ENCODE peak calls at places on chromosomes 16 and 17, in six cellular contexts. I is epithelial cell of proximal tubule, O is activated B cell treated with CpG ODN at 0.5 μM for 24 hours, X is GM12865, Y is AG04449, S is neural crest cell. L is an unnamed sample.

GRCh38 chr17:77425791-77426641 is 285.2 kb downstream of the SEC14L1 start:
- DNase-seq in S (no peak), Y (peak; percentile 34), I (peak; percentile 64), X (no peak), O (peak; percentile 21), L (peak; percentile 57)

GRCh38 chr17:79325707-79326106 is 251.1 kb downstream of the ENGASE start:
- DNase-seq in O (no peak), Y (no peak), I (no peak), X (no peak), S (peak; percentile 52), L (peak; percentile 63)

GRCh38 chr17:55660171-55660886 is 62.3 kb downstream of the TMEM100 start:
- DNase-seq in X (peak; percentile 21), Y (no peak), O (no peak), S (no peak), I (no peak), L (no peak)

GRCh38 chr16:51152691-51153261 is 1.7 kb upstream of the SALL1 start:
- DNase-seq in I (no peak), X (no peak), S (peak; percentile 17), Y (no peak), O (no peak), L (no peak)

GRCh38 chr17:72833113-72833512 is 259.4 kb downstream of the SLC39A11 start:
- DNase-seq in O (no peak), I (no peak), S (no peak), Y (no peak), X (no peak), L (no peak)

GRCh38 chr17:27793168-27793905 is 7.0 kb downstream of the NOS2 start:
- DNase-seq in O (no peak), S (peak; percentile 28), Y (no peak), I (no peak), X (no peak), L (no peak)

GRCh38 chr17:32142857-32143524 is 689 bp downstream of the RHOT1 start:
- DNase-seq in O (peak; percentile 26), I (no peak), Y (no peak), X (peak; percentile 51), S (peak; percentile 18), L (no peak)

GRCh38 chr16:84677017-84677803 is 22.6 kb upstream of the USP10 start:
- DNase-seq in Y (no peak), I (no peak), O (no peak), S (no peak), X (no peak), L (no peak)

GRCh38 chr16:89330177-89330856 is 112.8 kb downstream of the ZNF778 start:
- DNase-seq in O (no peak), X (no peak), S (no peak), Y (no peak), I (no peak), L (peak; percentile 40)

GRCh38 chr16:56245197-56245596 is 53.9 kb downstream of the GNAO1 start:
- DNase-seq in Y (no peak), I (no peak), X (no peak), O (no peak), S (no peak), L (no peak)

GRCh38 chr16:55820615-55821014 is 12.3 kb downstream of the CES1 start:
- DNase-seq in X (no peak), Y (no peak), I (no peak), O (no peak), S (no peak), L (no peak)

GRCh38 chr17:40503154-40503553 is 1.7 kb upstream of the TNS4 start:
- DNase-seq in I (no peak), X (no peak), S (no peak), Y (no peak), O (no peak), L (no peak)
- TF ChIP-seq CTCF in I (no peak), X (no peak), S (no peak), Y (no peak), O (no peak), L (no peak)

DNA sequence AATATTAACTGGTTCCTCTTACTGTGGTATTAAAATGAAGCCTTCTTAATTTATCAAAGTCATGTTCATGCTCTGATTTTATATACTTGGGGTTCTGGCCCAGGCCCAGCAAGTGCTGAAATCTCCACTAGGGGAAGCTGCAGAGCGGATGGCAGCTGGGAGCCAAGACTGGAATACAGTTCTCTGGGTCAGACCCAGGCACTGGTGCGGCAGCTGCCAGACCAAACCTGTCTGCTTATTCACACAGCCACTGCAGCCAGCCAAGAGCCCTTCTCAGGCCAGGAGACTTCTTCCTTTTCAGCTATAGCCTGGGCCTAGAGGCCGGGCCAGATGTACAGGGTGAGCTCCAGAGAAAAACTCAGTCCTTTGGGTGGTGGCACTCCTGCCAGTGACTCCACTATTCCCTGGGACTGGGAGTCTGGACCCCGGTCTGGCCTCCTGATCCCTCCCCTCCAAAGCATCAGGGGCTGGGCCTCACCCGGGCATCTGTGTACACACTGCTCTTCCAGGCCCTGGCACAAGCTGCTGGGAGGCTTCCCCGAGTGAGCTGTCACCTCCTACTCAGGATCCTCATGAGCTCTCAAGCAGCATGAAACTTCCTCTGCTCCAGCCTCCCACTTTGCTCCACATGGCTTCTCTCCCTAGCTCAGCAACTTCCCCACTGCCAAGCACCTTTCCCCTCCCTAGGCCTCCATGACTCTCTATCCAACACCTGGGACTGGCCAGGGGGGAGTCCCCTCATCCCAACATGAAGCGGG is 24.4 kb downstream of the ATP6V0D1 start:
- DNase-seq in Y (no peak), O (no peak), X (no peak), S (no peak), I (no peak), L (no peak)
- TF ChIP-seq CTCF in Y (peak; percentile 21), O (no peak), X (no peak), S (peak; percentile 34), I (peak; percentile 54), L (no peak)

DNA sequence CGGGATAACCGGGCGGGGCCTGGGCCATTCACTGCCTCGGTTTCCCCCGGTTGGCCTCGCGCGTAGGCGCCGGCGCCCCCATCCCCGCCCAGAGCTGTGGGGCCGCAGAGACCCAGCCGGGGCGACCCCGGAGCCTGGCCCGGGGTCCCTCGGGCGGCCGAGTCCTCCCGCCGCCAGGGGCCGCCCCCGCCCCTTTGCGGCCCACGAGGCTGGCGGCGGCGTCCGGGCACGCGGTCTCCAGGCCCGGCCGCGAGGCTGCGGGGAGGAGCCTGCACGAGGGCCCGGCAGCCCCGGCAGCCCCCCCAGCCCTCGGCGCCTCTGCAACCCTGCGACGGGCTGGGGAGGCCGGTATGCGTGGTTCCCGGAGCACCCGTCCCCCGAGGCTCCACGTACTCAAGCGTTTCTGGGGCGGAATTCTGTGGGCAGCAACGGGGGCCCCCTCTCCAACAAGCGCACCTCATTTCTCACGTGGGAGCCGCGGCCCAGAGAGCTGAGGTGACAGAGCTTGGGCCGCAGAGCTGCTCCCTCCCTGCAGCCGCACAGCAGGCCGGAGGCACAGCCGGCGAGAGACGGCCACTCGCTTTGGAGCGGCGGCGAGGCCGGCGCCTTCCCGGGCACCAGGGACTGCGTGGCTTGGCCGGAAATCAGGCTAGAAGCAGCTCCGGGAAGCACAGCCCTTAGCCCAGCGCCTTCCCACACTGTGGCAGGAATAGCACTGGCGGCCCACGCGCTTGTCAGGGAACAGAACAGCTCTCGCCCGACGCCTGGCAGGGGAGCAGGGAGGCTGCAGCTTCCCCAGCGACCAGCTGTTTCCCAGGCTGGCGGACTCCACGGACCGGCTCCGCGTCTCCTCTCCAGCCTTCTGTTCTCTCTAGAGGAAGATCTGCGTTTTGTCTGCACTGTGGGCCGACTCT is 860 bp upstream of the LIMD2 start:
- DNase-seq in S (no peak), Y (no peak), O (peak; percentile 67), X (peak; percentile 83), I (no peak), L (peak; percentile 50)
- TF ChIP-seq CTCF in S (peak; percentile 39), Y (no peak), O (no peak), X (peak; percentile 32), I (no peak), L (no peak)

GRCh38 chr17:48322060-48322459 is 108.0 kb downstream of the SKAP1 start:
- DNase-seq in S (no peak), Y (no peak), I (no peak), X (no peak), O (no peak), L (no peak)
- TF ChIP-seq CTCF in S (no peak), Y (no peak), I (peak; percentile 42), X (no peak), O (no peak), L (no peak)

DNA sequence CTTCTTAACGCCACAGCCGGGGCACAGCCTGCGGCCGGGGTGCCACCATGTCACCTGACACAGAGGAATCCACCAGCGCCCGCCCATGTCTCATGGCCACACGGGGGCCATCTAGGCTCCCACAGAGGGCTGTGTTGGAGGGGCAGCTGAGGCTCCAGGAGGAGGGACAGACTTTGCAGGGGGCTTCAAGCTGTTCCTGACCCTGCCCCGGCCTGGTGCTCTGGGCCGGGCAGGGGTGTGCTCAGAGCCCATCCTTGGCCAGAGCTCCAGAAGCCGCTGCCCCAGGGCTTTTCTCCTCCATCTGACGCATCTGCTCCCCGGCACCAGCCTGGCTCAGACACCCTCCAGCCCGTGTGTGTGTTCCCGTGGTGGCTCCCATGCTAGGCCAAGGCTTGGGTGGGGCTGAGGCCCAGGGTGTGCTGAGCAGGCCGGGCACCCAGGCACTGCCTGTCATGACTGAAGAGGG is 7.8 kb upstream of the SLC38A10 start:
- DNase-seq in S (no peak), O (no peak), X (no peak), I (no peak), Y (no peak), L (no peak)
- TF ChIP-seq CTCF in S (no peak), O (no peak), X (peak; percentile 1), I (no peak), Y (peak; percentile 4), L (no peak)

GRCh38 chr17:80860703-80861359 is 130.8 kb upstream of the CHMP6 start:
- DNase-seq in S (no peak), O (no peak), Y (no peak), I (no peak), X (no peak), L (no peak)

GRCh38 chr17:80861360-80861861 is 130.2 kb upstream of the CHMP6 start:
- DNase-seq in X (no peak), S (no peak), Y (no peak), I (no peak), O (no peak), L (no peak)

GRCh38 chr17:80862978-80863377 is 128.7 kb upstream of the CHMP6 start:
- DNase-seq in S (no peak), X (no peak), Y (no peak), I (no peak), O (no peak), L (no peak)

GRCh38 chr17:80862341-80862969 is 129.2 kb upstream of the CHMP6 start:
- DNase-seq in Y (no peak), O (no peak), I (no peak), S (no peak), X (no peak), L (no peak)

GRCh38 chr17:80861892-80862291 is 129.7 kb upstream of the CHMP6 start:
- DNase-seq in I (no peak), S (peak; percentile 30), O (no peak), X (no peak), Y (no peak), L (no peak)
- TF ChIP-seq CTCF in I (peak; percentile 56), S (peak; percentile 46), O (no peak), X (no peak), Y (peak; percentile 63), L (no peak)

DNA sequence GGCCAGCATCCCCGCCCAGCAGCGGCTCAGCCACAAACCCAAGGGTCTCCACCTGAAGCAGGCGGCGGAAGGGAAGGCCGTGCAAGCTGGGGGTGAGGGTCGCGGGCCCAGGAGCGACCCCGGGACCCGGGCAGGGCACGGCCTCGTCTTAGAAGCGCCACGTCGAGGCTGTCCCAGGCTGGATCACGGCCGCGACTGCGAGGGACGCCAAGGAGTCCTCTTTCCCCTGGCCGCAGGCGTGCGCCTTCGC is 535 bp upstream of the CCNF start:
- DNase-seq in I (no peak), X (no peak), Y (no peak), S (no peak), O (no peak), L (no peak)
- TF ChIP-seq CTCF in I (no peak), X (no peak), Y (no peak), S (no peak), O (no peak), L (no peak)

L was measured in mesothelial cell of epicardium.